ENCODE peak calls at places on chromosomes 1 and 21, in eight cellular contexts. One of them, this sample, is unnamed.

GRCh38 chr1:7531562-7532340 is 239.3 kb upstream of the VAMP3 start:
- DNase-seq in tibial nerve: no peak
- DNase-seq in H1: no peak
- DNase-seq in HCT116: no peak
- DNase-seq in A549: no peak
- DNase-seq in ovary: no peak
- DNase-seq in endothelial cell of umbilical vein: no peak
- DNase-seq in breast epithelium: no peak
- DNase-seq in this sample: peak

GRCh38 chr1:172898866-172899265 is 151.9 kb downstream of the TNFSF18 start:
- DNase-seq in tibial nerve: no peak
- DNase-seq in H1: no peak
- DNase-seq in HCT116: no peak
- DNase-seq in A549: no peak
- DNase-seq in ovary: no peak
- DNase-seq in endothelial cell of umbilical vein: no peak
- DNase-seq in breast epithelium: no peak
- DNase-seq in this sample: no peak

GRCh38 chr1:150072959-150073358 is 5.4 kb downstream of the VPS45 start:
- DNase-seq in tibial nerve: no peak
- DNase-seq in H1: no peak
- DNase-seq in HCT116: peak
- DNase-seq in A549: peak
- DNase-seq in ovary: no peak
- DNase-seq in endothelial cell of umbilical vein: peak
- DNase-seq in breast epithelium: no peak
- DNase-seq in this sample: no peak

GRCh38 chr1:21329209-21329844 is 39.1 kb upstream of the ECE1 start:
- DNase-seq in tibial nerve: no peak
- DNase-seq in H1: no peak
- DNase-seq in HCT116: peak
- DNase-seq in A549: no peak
- DNase-seq in ovary: no peak
- DNase-seq in endothelial cell of umbilical vein: no peak
- DNase-seq in breast epithelium: no peak
- DNase-seq in this sample: peak

GRCh38 chr1:53321366-53321765 is 6.5 kb downstream of the LRP8 start:
- DNase-seq in tibial nerve: no peak
- DNase-seq in H1: peak
- DNase-seq in HCT116: no peak
- DNase-seq in A549: peak
- DNase-seq in ovary: no peak
- DNase-seq in endothelial cell of umbilical vein: peak
- DNase-seq in breast epithelium: no peak
- DNase-seq in this sample: no peak

GRCh38 chr1:19758227-19758830 is 41.4 kb downstream of the TMCO4 start:
- DNase-seq in tibial nerve: no peak
- DNase-seq in H1: no peak
- DNase-seq in HCT116: peak
- DNase-seq in A549: no peak
- DNase-seq in ovary: no peak
- DNase-seq in endothelial cell of umbilical vein: no peak
- DNase-seq in breast epithelium: no peak
- DNase-seq in this sample: no peak

GRCh38 chr1:5746611-5747427 is 245.4 kb downstream of the NPHP4 start:
- DNase-seq in tibial nerve: no peak
- DNase-seq in H1: peak
- DNase-seq in HCT116: no peak
- DNase-seq in A549: no peak
- DNase-seq in ovary: no peak
- DNase-seq in endothelial cell of umbilical vein: no peak
- DNase-seq in breast epithelium: peak
- DNase-seq in this sample: peak

GRCh38 chr1:983736-984475 is 2.0 kb upstream of the PERM1 start:
- DNase-seq in tibial nerve: no peak
- DNase-seq in H1: peak
- DNase-seq in HCT116: no peak
- DNase-seq in A549: no peak
- DNase-seq in ovary: no peak
- DNase-seq in endothelial cell of umbilical vein: no peak
- DNase-seq in breast epithelium: no peak
- DNase-seq in this sample: peak

GRCh38 chr1:7616076-7616833 is 154.8 kb upstream of the VAMP3 start:
- DNase-seq in tibial nerve: peak
- DNase-seq in H1: peak
- DNase-seq in HCT116: no peak
- DNase-seq in A549: peak
- DNase-seq in ovary: peak
- DNase-seq in endothelial cell of umbilical vein: peak
- DNase-seq in breast epithelium: no peak
- DNase-seq in this sample: no peak

GRCh38 chr21:37168666-37169065 is 95.6 kb downstream of the TTC3 start:
- DNase-seq in tibial nerve: no peak
- DNase-seq in H1: no peak
- DNase-seq in HCT116: no peak
- DNase-seq in A549: no peak
- DNase-seq in ovary: no peak
- DNase-seq in endothelial cell of umbilical vein: no peak
- DNase-seq in breast epithelium: no peak
- DNase-seq in this sample: no peak

DNA sequence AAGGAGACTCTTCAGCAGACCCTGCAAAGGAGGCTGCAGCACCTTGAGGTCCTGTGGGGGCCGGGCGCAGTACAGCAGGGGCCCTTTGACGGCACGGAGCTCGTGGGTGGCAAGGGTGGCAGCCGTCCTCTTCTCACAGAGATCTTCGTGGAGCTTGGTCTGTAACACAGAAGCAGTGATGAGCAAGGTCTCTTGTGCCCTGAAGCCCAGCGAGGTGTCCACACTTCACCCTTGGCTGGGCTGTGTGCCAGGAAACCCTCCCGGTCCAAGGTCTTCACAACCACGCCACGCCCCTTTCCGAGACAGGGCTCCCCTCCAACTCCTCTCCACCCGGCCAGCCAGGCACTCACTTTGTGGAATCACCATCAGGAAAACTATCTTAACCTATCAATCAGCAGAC is 11.3 kb downstream of the LRRC47 start:
- DNase-seq in tibial nerve: no peak
- DNase-seq in H1: no peak
- DNase-seq in HCT116: no peak
- DNase-seq in A549: no peak
- DNase-seq in ovary: peak
- DNase-seq in endothelial cell of umbilical vein: no peak
- DNase-seq in breast epithelium: no peak
- DNase-seq in this sample: no peak
- TF ChIP-seq POLR2A in tibial nerve: no peak
- TF ChIP-seq POLR2A in H1: no peak
- TF ChIP-seq POLR2A in HCT116: no peak
- TF ChIP-seq POLR2A in A549: no peak
- TF ChIP-seq POLR2A in ovary: no peak
- TF ChIP-seq POLR2A in endothelial cell of umbilical vein: no peak
- TF ChIP-seq POLR2A in breast epithelium: no peak
- TF ChIP-seq POLR2A in this sample: no peak

GRCh38 chr1:116559304-116559761 is 11.5 kb downstream of the CD58 start:
- DNase-seq in tibial nerve: no peak
- DNase-seq in H1: no peak
- DNase-seq in HCT116: no peak
- DNase-seq in A549: no peak
- DNase-seq in ovary: no peak
- DNase-seq in endothelial cell of umbilical vein: no peak
- DNase-seq in breast epithelium: no peak
- DNase-seq in this sample: no peak
- TF ChIP-seq POLR2A in tibial nerve: no peak
- TF ChIP-seq POLR2A in H1: no peak
- TF ChIP-seq POLR2A in HCT116: no peak
- TF ChIP-seq POLR2A in A549: no peak
- TF ChIP-seq POLR2A in ovary: no peak
- TF ChIP-seq POLR2A in endothelial cell of umbilical vein: no peak
- TF ChIP-seq POLR2A in breast epithelium: no peak
- TF ChIP-seq POLR2A in this sample: no peak

DNA sequence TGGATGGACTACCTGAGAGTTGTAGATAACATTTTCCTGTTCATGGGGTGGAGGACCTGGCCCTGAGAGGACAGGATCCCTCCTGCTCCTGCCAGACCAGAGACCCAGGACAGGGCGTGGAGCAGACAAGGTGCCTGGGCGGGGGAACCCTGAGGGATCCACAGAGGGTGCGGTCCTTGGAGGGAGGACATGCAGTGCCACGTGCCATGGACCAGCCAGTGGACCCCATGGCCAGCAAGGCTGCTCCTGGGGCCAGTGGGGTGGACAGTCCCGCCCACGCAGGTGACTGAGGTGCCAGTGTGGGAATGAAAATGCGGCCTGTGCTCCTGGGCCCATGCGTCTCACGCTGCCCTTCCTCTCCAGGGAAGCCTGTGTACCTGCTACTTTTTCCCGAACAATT is 3.6 kb downstream of the RER1 start:
- DNase-seq in tibial nerve: no peak
- DNase-seq in H1: no peak
- DNase-seq in HCT116: no peak
- DNase-seq in A549: no peak
- DNase-seq in ovary: no peak
- DNase-seq in endothelial cell of umbilical vein: no peak
- DNase-seq in breast epithelium: no peak
- DNase-seq in this sample: no peak
- TF ChIP-seq POLR2A in tibial nerve: no peak
- TF ChIP-seq POLR2A in H1: no peak
- TF ChIP-seq POLR2A in HCT116: no peak
- TF ChIP-seq POLR2A in A549: no peak
- TF ChIP-seq POLR2A in ovary: no peak
- TF ChIP-seq POLR2A in endothelial cell of umbilical vein: no peak
- TF ChIP-seq POLR2A in breast epithelium: no peak
- TF ChIP-seq POLR2A in this sample: no peak

GRCh38 chr1:33331444-33332356 is 10.8 kb upstream of the A3GALT2 start:
- DNase-seq in tibial nerve: no peak
- DNase-seq in H1: no peak
- DNase-seq in HCT116: no peak
- DNase-seq in A549: no peak
- DNase-seq in ovary: no peak
- DNase-seq in endothelial cell of umbilical vein: no peak
- DNase-seq in breast epithelium: peak
- DNase-seq in this sample: no peak

GRCh38 chr1:33334081-33334552 is 13.2 kb upstream of the A3GALT2 start:
- DNase-seq in tibial nerve: peak
- DNase-seq in H1: no peak
- DNase-seq in HCT116: no peak
- DNase-seq in A549: no peak
- DNase-seq in ovary: no peak
- DNase-seq in endothelial cell of umbilical vein: no peak
- DNase-seq in breast epithelium: no peak
- DNase-seq in this sample: no peak

GRCh38 chr1:33332357-33332789 is 11.5 kb upstream of the A3GALT2 start:
- DNase-seq in tibial nerve: no peak
- DNase-seq in H1: no peak
- DNase-seq in HCT116: no peak
- DNase-seq in A549: no peak
- DNase-seq in ovary: no peak
- DNase-seq in endothelial cell of umbilical vein: no peak
- DNase-seq in breast epithelium: peak
- DNase-seq in this sample: no peak

GRCh38 chr1:33330906-33331305 is 10.0 kb upstream of the A3GALT2 start:
- DNase-seq in tibial nerve: no peak
- DNase-seq in H1: no peak
- DNase-seq in HCT116: no peak
- DNase-seq in A549: no peak
- DNase-seq in ovary: no peak
- DNase-seq in endothelial cell of umbilical vein: no peak
- DNase-seq in breast epithelium: peak
- DNase-seq in this sample: no peak

GRCh38 chr1:33332881-33333280 is 12.0 kb upstream of the A3GALT2 start:
- DNase-seq in tibial nerve: no peak
- DNase-seq in H1: no peak
- DNase-seq in HCT116: no peak
- DNase-seq in A549: no peak
- DNase-seq in ovary: no peak
- DNase-seq in endothelial cell of umbilical vein: no peak
- DNase-seq in breast epithelium: no peak
- DNase-seq in this sample: no peak
- TF ChIP-seq POLR2A in tibial nerve: no peak
- TF ChIP-seq POLR2A in H1: no peak
- TF ChIP-seq POLR2A in HCT116: no peak
- TF ChIP-seq POLR2A in A549: no peak
- TF ChIP-seq POLR2A in ovary: no peak
- TF ChIP-seq POLR2A in endothelial cell of umbilical vein: no peak
- TF ChIP-seq POLR2A in breast epithelium: no peak
- TF ChIP-seq POLR2A in this sample: no peak

GRCh38 chr1:39737546-39738169 is 1.0 kb upstream of the PPIE start:
- DNase-seq in tibial nerve: no peak
- DNase-seq in H1: no peak
- DNase-seq in HCT116: no peak
- DNase-seq in A549: no peak
- DNase-seq in ovary: no peak
- DNase-seq in endothelial cell of umbilical vein: no peak
- DNase-seq in breast epithelium: no peak
- DNase-seq in this sample: no peak

GRCh38 chr1:39735731-39736130 is 3.0 kb upstream of the PPIE start:
- DNase-seq in tibial nerve: no peak
- DNase-seq in H1: no peak
- DNase-seq in HCT116: no peak
- DNase-seq in A549: no peak
- DNase-seq in ovary: no peak
- DNase-seq in endothelial cell of umbilical vein: no peak
- DNase-seq in breast epithelium: no peak
- DNase-seq in this sample: no peak

GRCh38 chr1:39733161-39733560 is 5.5 kb upstream of the PPIE start:
- DNase-seq in tibial nerve: no peak
- DNase-seq in H1: no peak
- DNase-seq in HCT116: no peak
- DNase-seq in A549: no peak
- DNase-seq in ovary: no peak
- DNase-seq in endothelial cell of umbilical vein: no peak
- DNase-seq in breast epithelium: no peak
- DNase-seq in this sample: no peak

GRCh38 chr1:39738622-39739366 is at the start of gene PPIE:
- DNase-seq in tibial nerve: peak
- DNase-seq in H1: peak
- DNase-seq in HCT116: peak
- DNase-seq in A549: peak
- DNase-seq in ovary: peak
- DNase-seq in endothelial cell of umbilical vein: peak
- DNase-seq in breast epithelium: peak
- DNase-seq in this sample: peak
- TF ChIP-seq POLR2A in tibial nerve: no peak
- TF ChIP-seq POLR2A in H1: peak
- TF ChIP-seq POLR2A in HCT116: peak
- TF ChIP-seq POLR2A in A549: peak
- TF ChIP-seq POLR2A in ovary: peak
- TF ChIP-seq POLR2A in endothelial cell of umbilical vein: peak
- TF ChIP-seq POLR2A in breast epithelium: no peak
- TF ChIP-seq POLR2A in this sample: no peak

This sample was measured in Peyer's patch.